ENCODE peak calls at places on chromosomes 4 and X, in ten cellular contexts. M is fibroblast of pulmonary artery, O is choroid plexus epithelial cell, E is MM.1S, X is cardiac muscle cell, P is SK-N-SH, W is body of pancreas, D is astrocyte, R is astrocyte of the spinal cord, A is coronary artery. H is an unnamed sample.

GRCh38 chrX:103629295-103630170 is 758 bp downstream of the TCEAL1 start:
- DNase-seq in R (peak; percentile 79), D (peak; percentile 57), A (peak; percentile 81), X (peak; percentile 88), O (peak; percentile 73), E (no peak), M (peak; percentile 64), P (peak; percentile 70), W (peak; percentile 70), H (no peak)

GRCh38 chr4:92234393-92235176 is 69.2 kb upstream of the GRID2 start:
- DNase-seq in A (no peak), W (no peak), D (peak; percentile 99), E (no peak), M (peak; percentile 100), O (peak; percentile 99), R (peak; percentile 99), P (no peak), X (no peak), H (peak; percentile 74)

GRCh38 chr4:118936406-118936805 is 47.8 kb downstream of the SYNPO2 start:
- DNase-seq in R (no peak), W (no peak), A (no peak), M (no peak), D (no peak), O (no peak), E (no peak), X (no peak), P (peak; percentile 6), H (no peak)

GRCh38 chrX:133776072-133776471 is 209.3 kb downstream of the GPC3 start:
- DNase-seq in E (no peak), R (no peak), O (peak; percentile 10), D (no peak), W (peak; percentile 60), M (no peak), A (no peak), X (peak; percentile 31), P (peak; percentile 31), H (no peak)

GRCh38 chr4:147492761-147493160 is 11.9 kb downstream of the EDNRA start:
- DNase-seq in R (peak; percentile 82), O (peak; percentile 98), M (peak; percentile 94), E (no peak), X (no peak), W (no peak), D (peak; percentile 86), A (peak; percentile 86), P (no peak), H (no peak)

GRCh38 chr4:3702084-3702521 is 64.1 kb upstream of the ADRA2C start:
- DNase-seq in M (no peak), P (no peak), A (no peak), X (no peak), E (no peak), D (no peak), R (no peak), O (no peak), W (no peak), H (no peak)

GRCh38 chrX:33336783-33337182 is 125.4 kb upstream of the DMD start:
- DNase-seq in E (no peak), A (no peak), O (peak; percentile 54), M (peak; percentile 29), R (peak; percentile 8), D (no peak), X (peak; percentile 70), W (peak; percentile 48), P (no peak), H (no peak)

GRCh38 chrX:12984629-12985303 is 9.9 kb downstream of the TMSB4X start:
- DNase-seq in O (peak; percentile 58), W (peak; percentile 90), X (no peak), A (no peak), D (peak; percentile 91), R (peak; percentile 80), P (no peak), M (peak; percentile 61), E (no peak), H (peak; percentile 64)

DNA sequence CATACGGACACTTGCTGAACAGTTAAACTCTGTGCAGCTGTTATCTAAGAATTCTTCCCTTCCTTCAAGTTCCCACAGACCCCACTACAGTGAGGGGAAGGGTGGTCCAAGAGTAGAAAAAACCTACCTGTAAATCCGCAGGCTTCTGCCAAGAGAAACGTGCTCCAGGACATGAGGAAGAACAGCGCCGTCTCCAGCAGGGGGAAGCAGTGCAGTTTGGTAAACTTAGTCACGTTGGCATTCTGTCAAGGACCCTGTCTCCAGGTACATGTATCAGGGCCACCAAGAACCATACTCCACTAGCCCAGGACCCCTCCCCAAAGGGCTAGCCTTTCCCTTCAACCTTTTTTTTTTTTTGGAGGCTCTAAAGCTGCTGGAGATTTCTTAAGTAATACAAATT is 79.9 kb downstream of the CHST7 start:
- DNase-seq in E (no peak), O (peak; percentile 44), X (peak; percentile 23), R (no peak), D (no peak), P (peak; percentile 34), M (peak; percentile 33), A (no peak), W (no peak), H (no peak)
- TF ChIP-seq CTCF in E (no peak), O (peak; percentile 70), X (peak; percentile 35), R (peak; percentile 41), D (peak; percentile 7), P (peak; percentile 43), M (peak; percentile 48), A (no peak), W (no peak), H (peak; percentile 48)

GRCh38 chr4:61501812-61502211 is 301.7 kb downstream of the ADGRL3 start:
- DNase-seq in W (no peak), P (peak; percentile 43), A (no peak), O (no peak), E (no peak), M (no peak), R (no peak), X (no peak), D (no peak), H (no peak)

GRCh38 chr4:61507091-61507490 is 307.0 kb downstream of the ADGRL3 start:
- DNase-seq in P (no peak), W (no peak), A (no peak), R (no peak), X (no peak), M (no peak), E (no peak), D (peak; percentile 18), O (no peak), H (no peak)

GRCh38 chr4:61511716-61512488 is 311.8 kb downstream of the ADGRL3 start:
- DNase-seq in M (peak; percentile 86), R (peak; percentile 79), X (no peak), W (no peak), P (no peak), D (peak; percentile 76), A (no peak), O (peak; percentile 84), E (no peak), H (no peak)

GRCh38 chr4:61500883-61501282 is 300.8 kb downstream of the ADGRL3 start:
- DNase-seq in P (no peak), D (no peak), E (no peak), M (peak; percentile 53), R (no peak), O (peak; percentile 73), A (no peak), W (no peak), X (no peak), H (no peak)

DNA sequence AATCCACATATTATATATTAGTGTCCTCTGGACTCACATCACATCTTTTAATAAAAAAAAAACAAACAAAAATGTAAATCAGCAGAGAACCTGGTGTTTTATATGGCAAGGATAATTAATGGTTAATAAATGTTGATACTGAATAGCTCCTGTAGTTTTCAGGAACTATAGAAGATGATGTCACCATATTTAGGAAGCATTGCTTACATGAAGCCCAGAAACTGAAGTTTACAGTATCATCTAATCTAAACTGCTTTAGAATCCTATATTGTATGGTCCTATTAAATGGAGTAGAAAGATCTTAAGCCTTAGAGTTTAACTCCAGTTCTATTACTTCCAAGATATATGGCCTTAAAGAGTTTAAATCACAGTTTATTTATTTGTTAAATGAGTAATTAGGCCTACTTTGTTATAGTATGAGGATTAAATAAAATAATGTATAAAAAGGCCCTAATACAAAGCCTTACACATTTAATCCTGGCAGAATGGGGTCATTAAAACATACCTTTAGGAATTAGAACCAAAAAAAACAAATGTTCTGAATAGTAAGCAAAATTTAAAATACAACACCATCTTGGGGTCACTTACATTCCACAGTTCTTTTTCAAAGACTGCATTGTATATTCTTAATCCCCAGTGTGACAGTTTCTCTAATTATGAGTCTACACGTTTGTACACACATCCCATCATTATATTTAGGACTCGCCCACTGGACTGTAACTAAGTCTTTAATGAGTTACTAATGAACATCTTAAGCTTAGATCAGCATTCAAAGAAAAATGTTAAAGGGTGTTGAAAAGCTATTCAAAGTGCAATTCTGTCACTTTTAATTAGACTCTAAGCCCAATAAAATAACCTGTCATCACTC is 305.9 kb downstream of the ADGRL3 start:
- DNase-seq in W (no peak), M (no peak), X (no peak), E (no peak), A (no peak), D (no peak), P (no peak), O (no peak), R (no peak), H (no peak)
- H3K4me3 ChIP-seq in W (no peak overlapping the region), M (no peak overlapping the region), X (no peak overlapping the region), E (no peak overlapping the region), A (no peak overlapping the region), D (no peak overlapping the region), P (no peak overlapping the region), O (no peak overlapping the region), R (no peak overlapping the region), H (no peak overlapping the region)

DNA sequence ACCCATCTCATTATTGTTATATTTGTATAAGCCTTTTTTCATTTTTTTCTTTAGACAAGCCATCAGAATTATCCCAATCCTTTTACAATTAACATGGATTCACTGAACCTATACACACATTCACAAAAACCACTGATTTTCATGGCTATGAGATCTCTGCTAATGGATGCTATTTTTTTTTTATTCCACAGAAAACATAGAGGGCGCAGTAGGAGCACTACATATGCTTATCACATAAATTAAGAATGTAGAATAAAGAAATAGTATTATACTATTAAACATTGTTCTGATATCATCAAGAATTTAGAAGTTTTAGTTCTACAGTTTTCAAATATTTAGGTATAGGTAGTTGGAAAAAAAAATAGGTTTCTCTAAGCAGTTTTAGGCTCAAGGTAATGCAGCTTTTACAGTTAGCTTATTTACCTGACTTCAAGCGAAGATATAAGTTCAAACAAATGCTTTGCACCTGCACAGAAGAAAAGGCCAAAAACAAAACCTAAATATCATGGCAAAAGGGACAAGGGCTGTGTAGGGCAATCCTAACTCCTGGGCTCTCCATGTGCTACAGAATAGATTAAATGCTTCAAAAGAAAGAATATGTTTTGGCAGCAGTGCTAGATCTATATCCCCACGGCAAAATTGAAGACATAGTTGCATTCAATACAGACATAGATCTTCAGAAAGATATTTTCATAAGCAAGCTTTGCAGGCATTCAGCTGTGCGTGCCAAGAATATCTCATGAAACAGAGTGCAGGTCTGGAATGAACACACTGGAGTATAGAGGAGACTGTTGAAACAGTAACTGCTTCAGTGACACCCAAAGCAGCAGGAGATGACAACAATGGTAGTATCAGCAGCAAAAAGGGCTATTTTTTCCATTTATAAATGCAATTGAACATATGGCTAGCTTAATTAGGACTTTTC is 1477.1 kb downstream of the ARAP2 start:
- DNase-seq in D (no peak), A (no peak), E (no peak), W (no peak), P (no peak), M (no peak), R (no peak), X (no peak), O (no peak), H (no peak)
- TF ChIP-seq CTCF in D (no peak), A (no peak), E (no peak), W (no peak), P (peak; percentile 12), M (no peak), R (no peak), X (no peak), O (no peak), H (peak; percentile 38)

DNA sequence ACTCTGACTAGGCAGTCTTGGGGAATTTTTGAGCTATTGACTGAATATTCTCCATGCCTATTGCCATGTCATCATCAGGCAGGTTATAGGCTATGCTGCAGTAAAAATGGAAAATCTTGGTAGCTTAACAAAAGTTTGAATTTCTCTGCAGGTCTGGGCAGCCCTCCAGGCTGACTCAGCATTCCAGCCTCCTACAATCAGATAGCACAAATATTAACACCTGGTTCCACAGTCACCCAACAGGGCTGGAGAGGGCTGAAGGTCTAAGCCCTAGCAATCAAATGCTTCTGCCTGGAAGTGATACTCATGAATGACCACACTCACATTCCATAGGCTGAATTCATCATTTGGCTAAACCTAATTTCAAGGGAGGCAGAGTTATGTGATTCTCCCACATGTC is 9.6 kb upstream of the PPP3CA start:
- DNase-seq in D (peak; percentile 100), P (peak; percentile 8), A (no peak), E (peak; percentile 41), R (peak; percentile 94), X (no peak), M (peak; percentile 88), W (peak; percentile 80), O (peak; percentile 95), H (no peak)
- H3K4me3 ChIP-seq in D (no peak overlapping the region), P (no peak overlapping the region), A (no peak overlapping the region), E (no peak overlapping the region), R (no peak overlapping the region), X (no peak overlapping the region), M (no peak overlapping the region), W (no peak overlapping the region), O (no peak overlapping the region), H (no peak overlapping the region)